ENCODE peak calls at places on chromosomes 1 and 21, in eight cellular contexts. G is NCI-H1436 treated with DMSO at 0.1 percent for 48 hours; X is amygdala; S is stimulated activated naive CD8-positive, alpha-beta T cell treated with anti-CD3 and anti-CD28 coated beads, Interleukin-15, amount 100 ng/mL, for 72 hours; Z is AG09309; K is right lobe of liver; R is posterior vena cava; O is CD4-positive, alpha-beta memory T cell. Q is an unnamed sample.

GRCh38 chr1:36807262-36807661 is 227.1 kb downstream of the GRIK3 start:
- DNase-seq in S (no peak), O (no peak), K (no peak), Z (no peak), X (no peak), R (no peak), G (no peak), Q (no peak)

GRCh38 chr1:23010734-23011449 is 4.8 kb downstream of the TEX46 start:
- DNase-seq in K (no peak), S (no peak), X (no peak), G (no peak), Z (peak; percentile 40), O (no peak), R (no peak), Q (no peak)

GRCh38 chr1:153946622-153947246 is at the start of gene DENND4B:
- DNase-seq in G (no peak), X (peak; percentile 62), Z (no peak), O (peak; percentile 72), S (peak; percentile 79), R (peak; percentile 95), K (peak; percentile 91), Q (no peak)

GRCh38 chr1:204446413-204447111 is 34.9 kb upstream of the PPP1R15B start:
- DNase-seq in K (peak; percentile 72), R (peak; percentile 90), S (peak; percentile 84), G (peak; percentile 94), O (peak; percentile 79), X (peak; percentile 35), Z (no peak), Q (no peak)

GRCh38 chr1:110065841-110066240 is 4.6 kb downstream of the ALX3 start:
- DNase-seq in G (no peak), K (no peak), S (no peak), R (no peak), X (no peak), O (no peak), Z (no peak), Q (no peak)

GRCh38 chr21:38242036-38242435 is 14.8 kb upstream of the KCNJ15 start:
- DNase-seq in Z (no peak), X (no peak), O (no peak), R (no peak), G (no peak), S (no peak), K (no peak), Q (no peak)

GRCh38 chr21:35615325-35615724 is 445.0 kb downstream of the SETD4 start:
- DNase-seq in Z (no peak), S (no peak), O (no peak), K (no peak), G (no peak), X (no peak), R (no peak), Q (no peak)

GRCh38 chr1:205317311-205317917 is 4.1 kb downstream of the NUAK2 start:
- DNase-seq in X (peak; percentile 17), G (peak; percentile 38), K (peak; percentile 91), R (no peak), Z (no peak), O (no peak), S (no peak), Q (no peak)

GRCh38 chr1:15952317-15953258 is 23.3 kb downstream of the ZBTB17 start:
- DNase-seq in S (no peak), O (no peak), R (no peak), Z (peak; percentile 85), G (no peak), K (peak; percentile 45), X (no peak), Q (peak; percentile 82)

GRCh38 chr1:30146448-30146847 is 576.9 kb downstream of the MATN1 start:
- DNase-seq in G (no peak), K (no peak), R (no peak), X (no peak), O (no peak), S (no peak), Z (no peak), Q (no peak)

GRCh38 chr1:81811757-81812371 is 11.1 kb downstream of the ADGRL2 start:
- DNase-seq in O (no peak), Z (no peak), R (no peak), G (no peak), X (no peak), K (no peak), S (no peak), Q (no peak)

GRCh38 chr21:38165466-38166213 is 91.2 kb upstream of the KCNJ15 start:
- DNase-seq in K (no peak), O (no peak), X (no peak), G (no peak), S (no peak), R (no peak), Z (no peak), Q (peak; percentile 95)

GRCh38 chr1:235277709-235278108 is 50.3 kb downstream of the ARID4B start:
- DNase-seq in Z (no peak), G (no peak), O (no peak), K (no peak), X (no peak), R (no peak), S (no peak), Q (no peak)

GRCh38 chr1:64234714-64235113 is 31.3 kb downstream of the UBE2U start:
- DNase-seq in R (no peak), S (no peak), G (peak; percentile 53), X (no peak), K (no peak), Z (no peak), O (no peak), Q (no peak)

GRCh38 chr1:62282909-62283308 is 36.3 kb downstream of the KANK4 start:
- DNase-seq in O (no peak), G (no peak), X (no peak), K (no peak), Z (no peak), S (no peak), R (no peak), Q (no peak)

Q was measured in HFF-Myc.